ENCODE peak calls at places on chromosomes 12 and 14, in six cellular contexts. H is amniotic stem cell, J is choroid plexus epithelial cell, Q is substantia nigra, W is GM03348, U is non-pigmented ciliary epithelial cell. X is an unnamed sample.

GRCh38 chr14:24329736-24330135 is 5.1 kb downstream of the ADCY4 start:
- DNase-seq in H (no peak), J (no peak), Q (no peak), W (no peak), U (no peak), X (no peak)

GRCh38 chr14:26199599-26200370 is 398.0 kb downstream of the NOVA1 start:
- DNase-seq in H (no peak), J (peak; percentile 80), Q (no peak), W (peak; percentile 25), U (peak; percentile 53), X (no peak)

GRCh38 chr14:57199911-57200310 is 68.8 kb downstream of the EXOC5 start:
- DNase-seq in H (peak; percentile 31), J (peak; percentile 82), Q (no peak), W (peak; percentile 7), U (peak; percentile 34), X (no peak)

GRCh38 chr12:114809132-114809531 is 125.2 kb upstream of the TBX3 start:
- DNase-seq in H (no peak), J (no peak), Q (no peak), W (no peak), U (no peak), X (no peak)

GRCh38 chr12:40204337-40204736 is 20.5 kb upstream of the LRRK2 start:
- DNase-seq in H (no peak), J (no peak), Q (no peak), W (no peak), U (no peak), X (no peak)

GRCh38 chr14:23861666-23862065 is 91.9 kb upstream of the DHRS4 start:
- DNase-seq in H (no peak), J (peak; percentile 14), Q (no peak), W (no peak), U (no peak), X (peak; percentile 52)

GRCh38 chr14:99780690-99781089 is 12.5 kb upstream of the EML1 start:
- DNase-seq in H (no peak), J (no peak), Q (no peak), W (no peak), U (no peak), X (no peak)

GRCh38 chr14:101972126-101972785 is 7.9 kb downstream of the DYNC1H1 start:
- DNase-seq in H (peak; percentile 98), J (peak; percentile 99), Q (peak; percentile 36), W (peak; percentile 91), U (peak; percentile 99), X (peak; percentile 7)

GRCh38 chr12:125069616-125070015 is 4.4 kb downstream of the AACS start:
- DNase-seq in H (no peak), J (no peak), Q (no peak), W (no peak), U (no peak), X (no peak)

GRCh38 chr14:60650382-60650961 is 1.2 kb upstream of the SIX1 start:
- DNase-seq in H (no peak), J (peak; percentile 56), Q (no peak), W (no peak), U (no peak), X (no peak)

GRCh38 chr14:30223966-30224365 is 296.3 kb upstream of the PRKD1 start:
- DNase-seq in H (no peak), J (no peak), Q (no peak), W (no peak), U (no peak), X (no peak)

GRCh38 chr12:40446385-40446784 is 221.6 kb downstream of the LRRK2 start:
- DNase-seq in H (no peak), J (peak; percentile 8), Q (no peak), W (peak; percentile 33), U (no peak), X (peak; percentile 58)

GRCh38 chr14:79274641-79275366 is 936.5 kb downstream of the DIO2 start:
- DNase-seq in H (no peak), J (no peak), Q (no peak), W (peak; percentile 15), U (no peak), X (no peak)

GRCh38 chr12:110791589-110791988 is 48.9 kb upstream of the PPP1CC start:
- DNase-seq in H (no peak), J (no peak), Q (no peak), W (no peak), U (no peak), X (no peak)

GRCh38 chr14:103384450-103385152 is 614 bp upstream of the MARK3 start:
- DNase-seq in H (no peak), J (no peak), Q (no peak), W (no peak), U (no peak), X (no peak)